ENCODE peak calls at places on chromosomes 1 and 21, in nine cellular contexts. One of them, this sample, is unnamed.
A peak's percentile ranks its signal among the peaks of the same experiment; 100 is the strongest.

GRCh38 chr1:74463301-74463988 is 49.0 kb downstream of the LRRC53 start:
- DNase-seq in mammary epithelial cell: peak; percentile 3
- DNase-seq in H1: no peak
- DNase-seq in RWPE1: peak; percentile 36
- DNase-seq in cardiac muscle cell: no peak
- DNase-seq in MM.1S: no peak
- DNase-seq in PC-3: peak; percentile 49
- DNase-seq in left ventricle myocardium inferior: no peak
- DNase-seq in neural progenitor cell: no peak
- DNase-seq in this sample: no peak

GRCh38 chr1:39250460-39251240 is 46.2 kb downstream of the MACF1 start:
- DNase-seq in mammary epithelial cell: peak; percentile 48
- DNase-seq in H1: no peak
- DNase-seq in RWPE1: no peak
- DNase-seq in cardiac muscle cell: no peak
- DNase-seq in MM.1S: no peak
- DNase-seq in PC-3: peak; percentile 37
- DNase-seq in left ventricle myocardium inferior: no peak
- DNase-seq in neural progenitor cell: no peak
- DNase-seq in this sample: no peak

GRCh38 chr1:161117681-161118581 is at the start of the genes NIT1 and PFDN2:
- DNase-seq in mammary epithelial cell: peak; percentile 85
- DNase-seq in H1: peak; percentile 96
- DNase-seq in RWPE1: peak; percentile 80
- DNase-seq in cardiac muscle cell: peak; percentile 93
- DNase-seq in MM.1S: peak; percentile 92
- DNase-seq in PC-3: peak; percentile 90
- DNase-seq in left ventricle myocardium inferior: peak; percentile 90
- DNase-seq in neural progenitor cell: peak; percentile 94
- DNase-seq in this sample: peak; percentile 90

GRCh38 chr1:206560021-206560716 is 52.1 kb downstream of the EIF2D start:
- DNase-seq in mammary epithelial cell: no peak
- DNase-seq in H1: no peak
- DNase-seq in RWPE1: no peak
- DNase-seq in cardiac muscle cell: peak; percentile 83
- DNase-seq in MM.1S: peak; percentile 36
- DNase-seq in PC-3: no peak
- DNase-seq in left ventricle myocardium inferior: no peak
- DNase-seq in neural progenitor cell: no peak
- DNase-seq in this sample: no peak

GRCh38 chr1:43711524-43712386 is 4.4 kb downstream of the ST3GAL3 start:
- DNase-seq in mammary epithelial cell: peak; percentile 79
- DNase-seq in H1: no peak
- DNase-seq in RWPE1: peak; percentile 74
- DNase-seq in cardiac muscle cell: no peak
- DNase-seq in MM.1S: peak; percentile 33
- DNase-seq in PC-3: peak; percentile 65
- DNase-seq in left ventricle myocardium inferior: no peak
- DNase-seq in neural progenitor cell: no peak
- DNase-seq in this sample: no peak

GRCh38 chr21:41753001-41753725 is 13.7 kb downstream of the RIPK4 start:
- DNase-seq in mammary epithelial cell: no peak
- DNase-seq in H1: no peak
- DNase-seq in RWPE1: no peak
- DNase-seq in cardiac muscle cell: no peak
- DNase-seq in MM.1S: no peak
- DNase-seq in PC-3: no peak
- DNase-seq in left ventricle myocardium inferior: no peak
- DNase-seq in neural progenitor cell: no peak
- DNase-seq in this sample: no peak

GRCh38 chr21:36701912-36702621 is 3.2 kb downstream of the SIM2 start:
- DNase-seq in mammary epithelial cell: no peak
- DNase-seq in H1: peak; percentile 65
- DNase-seq in RWPE1: peak; percentile 61
- DNase-seq in cardiac muscle cell: no peak
- DNase-seq in MM.1S: no peak
- DNase-seq in PC-3: peak; percentile 87
- DNase-seq in left ventricle myocardium inferior: no peak
- DNase-seq in neural progenitor cell: peak; percentile 47
- DNase-seq in this sample: no peak

GRCh38 chr1:106968644-106969043 is 87.8 kb upstream of the PRMT6 start:
- DNase-seq in mammary epithelial cell: no peak
- DNase-seq in H1: no peak
- DNase-seq in RWPE1: no peak
- DNase-seq in cardiac muscle cell: no peak
- DNase-seq in MM.1S: no peak
- DNase-seq in PC-3: no peak
- DNase-seq in left ventricle myocardium inferior: no peak
- DNase-seq in neural progenitor cell: no peak
- DNase-seq in this sample: no peak

GRCh38 chr1:237938553-237938952 is 47.8 kb upstream of the ZP4 start:
- DNase-seq in mammary epithelial cell: no peak
- DNase-seq in H1: peak; percentile 80
- DNase-seq in RWPE1: no peak
- DNase-seq in cardiac muscle cell: no peak
- DNase-seq in MM.1S: no peak
- DNase-seq in PC-3: peak; percentile 56
- DNase-seq in left ventricle myocardium inferior: no peak
- DNase-seq in neural progenitor cell: no peak
- DNase-seq in this sample: no peak
- TF ChIP-seq CTCF in mammary epithelial cell: no peak
- TF ChIP-seq CTCF in H1: peak; percentile 52
- TF ChIP-seq CTCF in RWPE1: no peak
- TF ChIP-seq CTCF in cardiac muscle cell: no peak
- TF ChIP-seq CTCF in MM.1S: peak; percentile 33
- TF ChIP-seq CTCF in PC-3: peak; percentile 61
- TF ChIP-seq CTCF in left ventricle myocardium inferior: no peak
- TF ChIP-seq CTCF in neural progenitor cell: peak; percentile 30
- TF ChIP-seq CTCF in this sample: no peak

GRCh38 chr1:243732627-243733026 is 117.4 kb downstream of the AKT3 start:
- DNase-seq in mammary epithelial cell: no peak
- DNase-seq in H1: no peak
- DNase-seq in RWPE1: no peak
- DNase-seq in cardiac muscle cell: no peak
- DNase-seq in MM.1S: no peak
- DNase-seq in PC-3: no peak
- DNase-seq in left ventricle myocardium inferior: no peak
- DNase-seq in neural progenitor cell: peak; percentile 12
- DNase-seq in this sample: no peak
- H3K27ac ChIP-seq in mammary epithelial cell: no peak overlapping the region
- H3K27ac ChIP-seq in H1: no peak overlapping the region
- H3K27ac ChIP-seq in RWPE1: no peak overlapping the region
- H3K27ac ChIP-seq in cardiac muscle cell: no peak overlapping the region
- H3K27ac ChIP-seq in MM.1S: peak overlapping the region; percentile 15
- H3K27ac ChIP-seq in PC-3: no peak overlapping the region
- H3K27ac ChIP-seq in left ventricle myocardium inferior: no peak overlapping the region
- H3K27ac ChIP-seq in neural progenitor cell: no peak overlapping the region
- H3K27ac ChIP-seq in this sample: no peak overlapping the region

DNA sequence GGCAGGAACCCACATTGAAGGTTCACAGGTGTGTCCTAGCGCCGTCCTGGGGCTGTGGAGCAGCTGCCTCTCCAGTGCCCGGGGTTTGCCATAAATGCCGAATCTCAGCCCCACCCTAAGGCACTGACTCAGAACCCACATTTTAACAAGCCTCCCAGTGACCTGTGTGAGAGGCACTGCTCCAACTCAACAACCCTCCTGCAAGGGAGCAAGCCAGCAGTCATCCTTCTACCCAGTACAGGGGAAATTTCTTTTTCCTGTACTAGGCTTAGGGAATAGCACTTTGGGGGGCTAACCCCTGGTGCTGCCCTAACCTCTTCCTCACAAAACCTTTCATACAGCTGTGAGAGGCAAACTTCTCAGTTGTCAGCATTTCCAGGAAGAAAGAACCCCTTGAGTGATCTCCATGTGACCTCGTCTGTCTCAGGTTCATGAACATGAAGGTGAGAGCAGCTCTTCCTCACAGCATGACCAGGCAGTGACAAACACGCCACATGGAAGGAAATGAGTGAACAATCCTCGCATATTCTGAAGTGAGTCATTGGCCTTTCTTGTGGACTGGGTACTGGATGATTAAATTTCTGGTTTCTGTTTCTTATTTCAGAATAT is 11.4 kb upstream of the BCAR3 start:
- DNase-seq in mammary epithelial cell: peak; percentile 97
- DNase-seq in H1: no peak
- DNase-seq in RWPE1: peak; percentile 88
- DNase-seq in cardiac muscle cell: no peak
- DNase-seq in MM.1S: no peak
- DNase-seq in PC-3: peak; percentile 97
- DNase-seq in left ventricle myocardium inferior: no peak
- DNase-seq in neural progenitor cell: no peak
- DNase-seq in this sample: no peak
- TF ChIP-seq CTCF in mammary epithelial cell: no peak
- TF ChIP-seq CTCF in H1: no peak
- TF ChIP-seq CTCF in RWPE1: no peak
- TF ChIP-seq CTCF in cardiac muscle cell: no peak
- TF ChIP-seq CTCF in MM.1S: no peak
- TF ChIP-seq CTCF in PC-3: no peak
- TF ChIP-seq CTCF in left ventricle myocardium inferior: no peak
- TF ChIP-seq CTCF in neural progenitor cell: no peak
- TF ChIP-seq CTCF in this sample: no peak

GRCh38 chr1:156601892-156602291 is 613 bp upstream of the GPATCH4 start:
- DNase-seq in mammary epithelial cell: no peak
- DNase-seq in H1: no peak
- DNase-seq in RWPE1: no peak
- DNase-seq in cardiac muscle cell: no peak
- DNase-seq in MM.1S: peak; percentile 45
- DNase-seq in PC-3: no peak
- DNase-seq in left ventricle myocardium inferior: no peak
- DNase-seq in neural progenitor cell: no peak
- DNase-seq in this sample: no peak

GRCh38 chr1:156601122-156601830 is at the start of gene GPATCH4:
- DNase-seq in mammary epithelial cell: peak; percentile 81
- DNase-seq in H1: peak; percentile 86
- DNase-seq in RWPE1: peak; percentile 76
- DNase-seq in cardiac muscle cell: peak; percentile 83
- DNase-seq in MM.1S: peak; percentile 87
- DNase-seq in PC-3: peak; percentile 90
- DNase-seq in left ventricle myocardium inferior: peak; percentile 68
- DNase-seq in neural progenitor cell: peak; percentile 88
- DNase-seq in this sample: peak; percentile 93

GRCh38 chr1:156599811-156600210 is 1.5 kb downstream of the GPATCH4 start:
- DNase-seq in mammary epithelial cell: peak; percentile 26
- DNase-seq in H1: no peak
- DNase-seq in RWPE1: no peak
- DNase-seq in cardiac muscle cell: no peak
- DNase-seq in MM.1S: peak; percentile 87
- DNase-seq in PC-3: peak; percentile 64
- DNase-seq in left ventricle myocardium inferior: no peak
- DNase-seq in neural progenitor cell: no peak
- DNase-seq in this sample: no peak

GRCh38 chr1:156598731-156599432 is 2.4 kb downstream of the GPATCH4 start:
- DNase-seq in mammary epithelial cell: no peak
- DNase-seq in H1: no peak
- DNase-seq in RWPE1: no peak
- DNase-seq in cardiac muscle cell: no peak
- DNase-seq in MM.1S: no peak
- DNase-seq in PC-3: no peak
- DNase-seq in left ventricle myocardium inferior: no peak
- DNase-seq in neural progenitor cell: no peak
- DNase-seq in this sample: peak; percentile 0

DNA sequence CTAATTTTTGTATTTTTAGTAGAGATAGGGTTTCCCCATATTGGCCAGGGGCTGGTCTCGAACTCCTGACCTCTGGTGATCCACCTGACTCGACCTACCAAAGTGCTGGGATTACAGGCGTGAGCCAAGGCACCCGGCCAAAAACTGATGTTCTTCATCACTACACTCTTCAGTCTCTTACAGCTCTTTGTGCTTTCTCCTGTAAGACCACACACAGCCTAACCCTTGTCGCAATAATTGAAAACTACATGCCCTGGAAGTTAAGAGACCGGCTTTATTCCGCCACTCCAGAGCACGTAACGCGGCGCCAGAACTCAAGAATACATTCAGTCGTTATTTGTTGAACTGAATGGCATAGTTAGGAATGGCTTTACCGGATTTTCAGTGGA is 552 bp downstream of the GPATCH4 start:
- DNase-seq in mammary epithelial cell: no peak
- DNase-seq in H1: no peak
- DNase-seq in RWPE1: no peak
- DNase-seq in cardiac muscle cell: no peak
- DNase-seq in MM.1S: peak; percentile 34
- DNase-seq in PC-3: no peak
- DNase-seq in left ventricle myocardium inferior: no peak
- DNase-seq in neural progenitor cell: peak; percentile 25
- DNase-seq in this sample: no peak
- H3K27ac ChIP-seq in mammary epithelial cell: peak overlapping the region; percentile 76
- H3K27ac ChIP-seq in H1: peak overlapping the region; percentile 73
- H3K27ac ChIP-seq in RWPE1: peak overlapping the region; percentile 87
- H3K27ac ChIP-seq in cardiac muscle cell: peak overlapping the region; percentile 72
- H3K27ac ChIP-seq in MM.1S: peak overlapping the region; percentile 44
- H3K27ac ChIP-seq in PC-3: peak overlapping the region; percentile 53
- H3K27ac ChIP-seq in left ventricle myocardium inferior: peak overlapping the region; percentile 86
- H3K27ac ChIP-seq in neural progenitor cell: peak overlapping the region; percentile 9
- H3K27ac ChIP-seq in this sample: peak overlapping the region; percentile 85

DNA sequence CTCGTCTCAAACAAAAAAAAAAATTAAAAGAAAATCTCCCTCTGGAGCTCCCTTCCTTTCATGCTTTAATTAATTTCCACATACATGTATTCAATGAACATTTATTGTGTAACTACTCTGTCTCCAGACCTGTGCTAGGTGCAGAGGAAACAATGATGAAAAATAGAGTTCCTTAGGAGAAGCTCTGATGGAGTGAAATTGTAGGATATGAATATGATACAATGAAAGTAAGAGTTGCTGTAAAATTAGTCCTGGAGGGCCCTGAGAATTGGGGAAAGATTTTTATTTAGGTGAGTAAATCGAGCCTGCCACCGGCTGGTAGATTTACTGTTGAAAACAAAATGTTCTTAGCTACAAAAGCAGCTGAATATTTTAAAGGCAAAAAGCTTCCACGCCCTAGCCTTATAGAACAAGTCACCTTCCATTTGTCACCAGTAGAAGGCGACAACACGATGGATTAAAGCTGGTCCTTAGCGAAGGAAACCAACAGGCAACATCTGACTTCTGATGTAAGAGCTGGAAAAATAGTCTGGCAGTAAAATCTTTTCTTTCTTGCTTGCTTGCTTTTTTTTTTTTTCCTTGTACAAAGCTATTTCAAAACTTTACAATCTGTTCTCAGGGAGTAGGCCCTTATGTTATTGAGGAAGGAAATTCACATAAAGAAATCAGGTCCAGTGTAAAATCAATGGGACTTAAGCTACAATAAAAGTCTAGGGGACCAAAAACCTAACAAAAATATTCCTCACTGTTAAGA is 82.0 kb upstream of the ROR1 start:
- DNase-seq in mammary epithelial cell: peak; percentile 68
- DNase-seq in H1: no peak
- DNase-seq in RWPE1: peak; percentile 70
- DNase-seq in cardiac muscle cell: peak; percentile 83
- DNase-seq in MM.1S: peak; percentile 74
- DNase-seq in PC-3: peak; percentile 92
- DNase-seq in left ventricle myocardium inferior: no peak
- DNase-seq in neural progenitor cell: peak; percentile 81
- DNase-seq in this sample: peak; percentile 69
- TF ChIP-seq CTCF in mammary epithelial cell: peak; percentile 83
- TF ChIP-seq CTCF in H1: peak; percentile 71
- TF ChIP-seq CTCF in RWPE1: peak; percentile 78
- TF ChIP-seq CTCF in cardiac muscle cell: peak; percentile 75
- TF ChIP-seq CTCF in MM.1S: peak; percentile 85
- TF ChIP-seq CTCF in PC-3: peak; percentile 88
- TF ChIP-seq CTCF in left ventricle myocardium inferior: peak; percentile 77
- TF ChIP-seq CTCF in neural progenitor cell: peak; percentile 91
- TF ChIP-seq CTCF in this sample: peak; percentile 93

This sample was measured in tibial artery.